ENCODE peak calls at places on chromosomes 1 and 21, in eight cellular contexts. I, T, Z, X, F, M, G and H are unnamed samples.

GRCh38 chr1:38778521-38778920 is 81.1 kb downstream of the RRAGC start:
- DNase-seq in I (no peak), X (no peak), M (no peak), Z (no peak), F (no peak), T (no peak), G (no peak), H (no peak)

GRCh38 chr1:46345281-46345680 is 4.7 kb downstream of the NSUN4 start:
- DNase-seq in T (no peak), Z (no peak), M (no peak), I (no peak), X (no peak), G (no peak), F (no peak), H (no peak)

GRCh38 chr1:201426395-201427310 is 5.1 kb upstream of the TNNI1 start:
- DNase-seq in X (no peak), I (no peak), M (peak), G (peak), T (no peak), F (no peak), Z (no peak), H (no peak)

GRCh38 chr1:241081473-241081872 is 275.5 kb downstream of the RGS7 start:
- DNase-seq in F (no peak), I (no peak), Z (no peak), G (no peak), T (no peak), M (no peak), X (no peak), H (no peak)

GRCh38 chr1:188822248-188822647 is 1655.4 kb downstream of the BRINP3 start:
- DNase-seq in M (no peak), X (peak), G (no peak), T (no peak), Z (no peak), I (no peak), F (no peak), H (no peak)

GRCh38 chr1:95723346-95723745 is 489.3 kb downstream of the RWDD3 start:
- DNase-seq in T (no peak), Z (no peak), X (no peak), G (no peak), F (no peak), M (no peak), I (no peak), H (peak)

GRCh38 chr1:204426035-204426436 is 14.4 kb upstream of the PPP1R15B start:
- DNase-seq in I (no peak), X (no peak), Z (no peak), M (no peak), F (no peak), G (no peak), T (no peak), H (peak)

GRCh38 chr21:43869486-43870325 is 4.7 kb downstream of the AGPAT3 start:
- DNase-seq in I (no peak), G (peak), Z (no peak), F (no peak), X (no peak), T (no peak), M (no peak), H (no peak)

GRCh38 chr1:245356891-245357585 is 202.3 kb downstream of the KIF26B start:
- DNase-seq in G (no peak), F (no peak), M (no peak), T (no peak), Z (no peak), X (no peak), I (no peak), H (no peak)

GRCh38 chr1:8040586-8040985 is 14.5 kb upstream of the ERRFI1 start:
- DNase-seq in G (peak), I (peak), X (no peak), Z (peak), F (peak), M (no peak), T (no peak), H (peak)

GRCh38 chr1:113912594-113913311 is 7.6 kb downstream of the DCLRE1B start:
- DNase-seq in I (peak), X (no peak), G (peak), T (no peak), F (no peak), Z (no peak), M (no peak), H (no peak)

GRCh38 chr1:77514871-77515776 is 167.3 kb downstream of the ZZZ3 start:
- DNase-seq in I (peak), G (peak), T (no peak), F (peak), X (no peak), Z (no peak), M (no peak), H (peak)

GRCh38 chr1:184646824-184647223 is 107.8 kb downstream of the EDEM3 start:
- DNase-seq in T (no peak), I (no peak), G (no peak), Z (no peak), M (no peak), X (no peak), F (no peak), H (no peak)